ENCODE peak calls at places on chromosome 6, in ten cellular contexts. One of them, this sample, is unnamed.

GRCh38 chr6:40810176-40810575 is 223.0 kb upstream of the LRFN2 start:
- DNase-seq in ovary: no peak
- DNase-seq in A549: peak
- DNase-seq in GM12878: no peak
- DNase-seq in SK-N-SH: no peak
- DNase-seq in sigmoid colon: no peak
- DNase-seq in K562: no peak
- DNase-seq in H1: no peak
- DNase-seq in esophagus muscularis mucosa: no peak
- DNase-seq in transverse colon: no peak
- DNase-seq in this sample: no peak

GRCh38 chr6:107972413-107973096 is 14.5 kb upstream of the SEC63 start:
- DNase-seq in ovary: peak
- DNase-seq in A549: no peak
- DNase-seq in GM12878: no peak
- DNase-seq in SK-N-SH: peak
- DNase-seq in sigmoid colon: no peak
- DNase-seq in K562: no peak
- DNase-seq in H1: no peak
- DNase-seq in esophagus muscularis mucosa: no peak
- DNase-seq in transverse colon: no peak
- DNase-seq in this sample: no peak

GRCh38 chr6:90186637-90187361 is 109.8 kb downstream of the BACH2 start:
- DNase-seq in ovary: no peak
- DNase-seq in A549: no peak
- DNase-seq in GM12878: no peak
- DNase-seq in SK-N-SH: no peak
- DNase-seq in sigmoid colon: no peak
- DNase-seq in K562: no peak
- DNase-seq in H1: no peak
- DNase-seq in esophagus muscularis mucosa: no peak
- DNase-seq in transverse colon: no peak
- DNase-seq in this sample: no peak

GRCh38 chr6:161749576-161749975 is 475.7 kb upstream of the AGPAT4 start:
- DNase-seq in ovary: no peak
- DNase-seq in A549: no peak
- DNase-seq in GM12878: no peak
- DNase-seq in SK-N-SH: no peak
- DNase-seq in sigmoid colon: no peak
- DNase-seq in K562: no peak
- DNase-seq in H1: no peak
- DNase-seq in esophagus muscularis mucosa: no peak
- DNase-seq in transverse colon: no peak
- DNase-seq in this sample: no peak

GRCh38 chr6:50285735-50286134 is 236.0 kb upstream of the DEFB112 start:
- DNase-seq in ovary: no peak
- DNase-seq in A549: no peak
- DNase-seq in GM12878: no peak
- DNase-seq in SK-N-SH: no peak
- DNase-seq in sigmoid colon: no peak
- DNase-seq in K562: no peak
- DNase-seq in H1: no peak
- DNase-seq in esophagus muscularis mucosa: no peak
- DNase-seq in transverse colon: no peak
- DNase-seq in this sample: no peak

GRCh38 chr6:122400467-122401089 is 1.1 kb downstream of the HSF2 start:
- DNase-seq in ovary: no peak
- DNase-seq in A549: no peak
- DNase-seq in GM12878: no peak
- DNase-seq in SK-N-SH: no peak
- DNase-seq in sigmoid colon: no peak
- DNase-seq in K562: peak
- DNase-seq in H1: no peak
- DNase-seq in esophagus muscularis mucosa: no peak
- DNase-seq in transverse colon: no peak
- DNase-seq in this sample: no peak

GRCh38 chr6:113909224-113909856 is 52.2 kb downstream of the MARCKS start:
- DNase-seq in ovary: no peak
- DNase-seq in A549: peak
- DNase-seq in GM12878: peak
- DNase-seq in SK-N-SH: peak
- DNase-seq in sigmoid colon: no peak
- DNase-seq in K562: peak
- DNase-seq in H1: no peak
- DNase-seq in esophagus muscularis mucosa: no peak
- DNase-seq in transverse colon: no peak
- DNase-seq in this sample: peak

GRCh38 chr6:97136644-97137358 is 146.2 kb downstream of the MMS22L start:
- DNase-seq in ovary: no peak
- DNase-seq in A549: no peak
- DNase-seq in GM12878: peak
- DNase-seq in SK-N-SH: peak
- DNase-seq in sigmoid colon: no peak
- DNase-seq in K562: no peak
- DNase-seq in H1: no peak
- DNase-seq in esophagus muscularis mucosa: no peak
- DNase-seq in transverse colon: no peak
- DNase-seq in this sample: no peak

GRCh38 chr6:75852721-75853120 is 103.7 kb downstream of the MYO6 start:
- DNase-seq in ovary: no peak
- DNase-seq in A549: peak
- DNase-seq in GM12878: no peak
- DNase-seq in SK-N-SH: no peak
- DNase-seq in sigmoid colon: no peak
- DNase-seq in K562: no peak
- DNase-seq in H1: no peak
- DNase-seq in esophagus muscularis mucosa: no peak
- DNase-seq in transverse colon: no peak
- DNase-seq in this sample: no peak

GRCh38 chr6:109373762-109374161 is 8.5 kb downstream of the CD164 start:
- DNase-seq in ovary: no peak
- DNase-seq in A549: no peak
- DNase-seq in GM12878: peak
- DNase-seq in SK-N-SH: no peak
- DNase-seq in sigmoid colon: no peak
- DNase-seq in K562: no peak
- DNase-seq in H1: no peak
- DNase-seq in esophagus muscularis mucosa: no peak
- DNase-seq in transverse colon: no peak
- DNase-seq in this sample: no peak
- TF ChIP-seq EP300 in ovary: no peak
- TF ChIP-seq EP300 in A549: no peak
- TF ChIP-seq EP300 in GM12878: peak
- TF ChIP-seq EP300 in SK-N-SH: no peak
- TF ChIP-seq EP300 in sigmoid colon: no peak
- TF ChIP-seq EP300 in K562: no peak
- TF ChIP-seq EP300 in H1: no peak
- TF ChIP-seq EP300 in esophagus muscularis mucosa: no peak
- TF ChIP-seq EP300 in transverse colon: no peak
- TF ChIP-seq EP300 in this sample: no peak

DNA sequence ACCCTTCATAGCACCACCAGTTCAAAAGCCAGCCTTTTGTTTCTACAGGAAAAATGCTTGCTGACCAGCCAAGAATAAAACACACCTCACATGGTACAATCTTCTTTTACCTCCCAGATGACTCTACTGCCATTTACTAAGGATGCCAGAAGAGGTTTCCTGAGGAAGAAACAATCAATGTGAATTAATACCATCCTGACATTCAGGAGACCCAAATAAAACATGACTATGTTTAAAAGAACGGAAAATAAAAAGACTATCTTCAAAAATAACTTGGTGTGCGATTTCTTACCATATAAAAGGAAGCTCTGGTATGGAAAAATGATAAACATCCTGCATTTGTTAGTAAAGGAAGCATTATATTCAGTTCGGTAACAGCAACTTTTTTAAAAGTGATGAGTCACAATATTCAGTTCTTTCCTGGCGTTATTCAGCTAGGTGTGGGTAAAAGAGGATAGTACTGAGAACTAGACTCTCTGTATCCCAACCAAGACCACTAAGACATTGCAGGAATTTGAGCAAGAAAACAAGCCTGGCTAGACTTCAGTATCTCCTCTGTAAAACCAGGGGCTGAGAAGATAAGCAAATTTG is 16.3 kb downstream of the COL21A1 start:
- DNase-seq in ovary: no peak
- DNase-seq in A549: no peak
- DNase-seq in GM12878: no peak
- DNase-seq in SK-N-SH: no peak
- DNase-seq in sigmoid colon: no peak
- DNase-seq in K562: no peak
- DNase-seq in H1: no peak
- DNase-seq in esophagus muscularis mucosa: no peak
- DNase-seq in transverse colon: no peak
- DNase-seq in this sample: no peak
- TF ChIP-seq EP300 in ovary: no peak
- TF ChIP-seq EP300 in A549: no peak
- TF ChIP-seq EP300 in GM12878: no peak
- TF ChIP-seq EP300 in SK-N-SH: no peak
- TF ChIP-seq EP300 in sigmoid colon: no peak
- TF ChIP-seq EP300 in K562: no peak
- TF ChIP-seq EP300 in H1: no peak
- TF ChIP-seq EP300 in esophagus muscularis mucosa: no peak
- TF ChIP-seq EP300 in transverse colon: no peak
- TF ChIP-seq EP300 in this sample: no peak

GRCh38 chr6:16252696-16253299 is 14.4 kb downstream of the GMPR start:
- DNase-seq in ovary: no peak
- DNase-seq in A549: no peak
- DNase-seq in GM12878: no peak
- DNase-seq in SK-N-SH: no peak
- DNase-seq in sigmoid colon: no peak
- DNase-seq in K562: peak
- DNase-seq in H1: no peak
- DNase-seq in esophagus muscularis mucosa: no peak
- DNase-seq in transverse colon: no peak
- DNase-seq in this sample: no peak

GRCh38 chr6:16248271-16248670 is 9.9 kb downstream of the GMPR start:
- DNase-seq in ovary: no peak
- DNase-seq in A549: no peak
- DNase-seq in GM12878: no peak
- DNase-seq in SK-N-SH: no peak
- DNase-seq in sigmoid colon: no peak
- DNase-seq in K562: no peak
- DNase-seq in H1: no peak
- DNase-seq in esophagus muscularis mucosa: no peak
- DNase-seq in transverse colon: no peak
- DNase-seq in this sample: no peak

GRCh38 chr6:16253399-16254144 is 15.2 kb downstream of the GMPR start:
- DNase-seq in ovary: no peak
- DNase-seq in A549: no peak
- DNase-seq in GM12878: no peak
- DNase-seq in SK-N-SH: no peak
- DNase-seq in sigmoid colon: no peak
- DNase-seq in K562: no peak
- DNase-seq in H1: no peak
- DNase-seq in esophagus muscularis mucosa: no peak
- DNase-seq in transverse colon: no peak
- DNase-seq in this sample: no peak

GRCh38 chr6:16251706-16252105 is 13.3 kb downstream of the GMPR start:
- DNase-seq in ovary: no peak
- DNase-seq in A549: no peak
- DNase-seq in GM12878: no peak
- DNase-seq in SK-N-SH: no peak
- DNase-seq in sigmoid colon: no peak
- DNase-seq in K562: no peak
- DNase-seq in H1: no peak
- DNase-seq in esophagus muscularis mucosa: no peak
- DNase-seq in transverse colon: no peak
- DNase-seq in this sample: no peak

GRCh38 chr6:16249971-16250370 is 11.6 kb downstream of the GMPR start:
- DNase-seq in ovary: no peak
- DNase-seq in A549: no peak
- DNase-seq in GM12878: no peak
- DNase-seq in SK-N-SH: no peak
- DNase-seq in sigmoid colon: no peak
- DNase-seq in K562: no peak
- DNase-seq in H1: no peak
- DNase-seq in esophagus muscularis mucosa: no peak
- DNase-seq in transverse colon: no peak
- DNase-seq in this sample: no peak
- TF ChIP-seq EP300 in ovary: no peak
- TF ChIP-seq EP300 in A549: no peak
- TF ChIP-seq EP300 in GM12878: no peak
- TF ChIP-seq EP300 in SK-N-SH: no peak
- TF ChIP-seq EP300 in sigmoid colon: no peak
- TF ChIP-seq EP300 in K562: no peak
- TF ChIP-seq EP300 in H1: no peak
- TF ChIP-seq EP300 in esophagus muscularis mucosa: no peak
- TF ChIP-seq EP300 in transverse colon: no peak
- TF ChIP-seq EP300 in this sample: no peak

GRCh38 chr6:167351656-167352354 is 26.9 kb downstream of the TTLL2 start:
- DNase-seq in ovary: no peak
- DNase-seq in A549: no peak
- DNase-seq in GM12878: no peak
- DNase-seq in SK-N-SH: no peak
- DNase-seq in sigmoid colon: no peak
- DNase-seq in K562: no peak
- DNase-seq in H1: no peak
- DNase-seq in esophagus muscularis mucosa: no peak
- DNase-seq in transverse colon: no peak
- DNase-seq in this sample: no peak

GRCh38 chr6:167350731-167351655 is 26.1 kb downstream of the TTLL2 start:
- DNase-seq in ovary: peak
- DNase-seq in A549: peak
- DNase-seq in GM12878: peak
- DNase-seq in SK-N-SH: peak
- DNase-seq in sigmoid colon: peak
- DNase-seq in K562: peak
- DNase-seq in H1: peak
- DNase-seq in esophagus muscularis mucosa: no peak
- DNase-seq in transverse colon: peak
- DNase-seq in this sample: peak

GRCh38 chr6:167345960-167346359 is 21.1 kb downstream of the TTLL2 start:
- DNase-seq in ovary: no peak
- DNase-seq in A549: no peak
- DNase-seq in GM12878: no peak
- DNase-seq in SK-N-SH: no peak
- DNase-seq in sigmoid colon: no peak
- DNase-seq in K562: no peak
- DNase-seq in H1: no peak
- DNase-seq in esophagus muscularis mucosa: no peak
- DNase-seq in transverse colon: no peak
- DNase-seq in this sample: no peak

GRCh38 chr6:167349816-167350215 is 24.9 kb downstream of the TTLL2 start:
- DNase-seq in ovary: no peak
- DNase-seq in A549: no peak
- DNase-seq in GM12878: no peak
- DNase-seq in SK-N-SH: no peak
- DNase-seq in sigmoid colon: no peak
- DNase-seq in K562: no peak
- DNase-seq in H1: no peak
- DNase-seq in esophagus muscularis mucosa: no peak
- DNase-seq in transverse colon: no peak
- DNase-seq in this sample: no peak

DNA sequence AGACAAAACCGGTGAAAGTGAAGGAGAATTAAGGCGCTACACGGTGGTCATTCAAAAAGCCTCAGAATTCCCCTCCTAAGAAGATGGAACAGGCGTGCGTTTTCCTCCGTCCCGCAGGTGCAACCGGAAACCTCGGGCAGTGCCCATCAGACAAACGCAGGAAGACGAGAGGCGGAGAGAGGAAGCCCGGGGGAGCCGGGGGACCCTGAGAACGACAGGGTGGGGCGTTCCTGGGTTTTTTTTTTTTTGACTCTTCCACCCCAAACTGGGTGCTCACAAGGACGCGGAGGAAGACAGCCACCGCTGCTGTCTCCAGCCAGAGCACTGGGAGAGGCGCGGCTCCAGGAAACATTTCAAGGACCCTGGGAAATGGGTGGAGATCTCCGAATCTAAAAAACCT is 25.4 kb downstream of the TTLL2 start:
- DNase-seq in ovary: no peak
- DNase-seq in A549: no peak
- DNase-seq in GM12878: no peak
- DNase-seq in SK-N-SH: no peak
- DNase-seq in sigmoid colon: no peak
- DNase-seq in K562: no peak
- DNase-seq in H1: no peak
- DNase-seq in esophagus muscularis mucosa: no peak
- DNase-seq in transverse colon: no peak
- DNase-seq in this sample: no peak
- TF ChIP-seq EP300 in ovary: no peak
- TF ChIP-seq EP300 in A549: no peak
- TF ChIP-seq EP300 in GM12878: no peak
- TF ChIP-seq EP300 in SK-N-SH: no peak
- TF ChIP-seq EP300 in sigmoid colon: no peak
- TF ChIP-seq EP300 in K562: no peak
- TF ChIP-seq EP300 in H1: no peak
- TF ChIP-seq EP300 in esophagus muscularis mucosa: no peak
- TF ChIP-seq EP300 in transverse colon: no peak
- TF ChIP-seq EP300 in this sample: no peak